ENCODE peak calls at places on chromosomes 16 and 17, in eight cellular contexts. One of them, this sample, is unnamed.

GRCh38 chr16:860891-861290 is 60.4 kb upstream of the GNG13 start:
- DNase-seq in mucosa of descending colon: peak; percentile 8
- DNase-seq in ascending aorta: no peak
- DNase-seq in AG09309: no peak
- DNase-seq in PC-3: no peak
- DNase-seq in progenitor cell of endocrine pancreas: no peak
- DNase-seq in omental fat pad: no peak
- DNase-seq in Peyer's patch: no peak
- DNase-seq in this sample: no peak

GRCh38 chr16:52435573-52435972 is 111.4 kb downstream of the TOX3 start:
- DNase-seq in mucosa of descending colon: no peak
- DNase-seq in ascending aorta: no peak
- DNase-seq in AG09309: no peak
- DNase-seq in PC-3: no peak
- DNase-seq in progenitor cell of endocrine pancreas: no peak
- DNase-seq in omental fat pad: no peak
- DNase-seq in Peyer's patch: no peak
- DNase-seq in this sample: no peak

GRCh38 chr17:12134101-12134500 is 113.4 kb downstream of the MAP2K4 start:
- DNase-seq in mucosa of descending colon: no peak
- DNase-seq in ascending aorta: no peak
- DNase-seq in AG09309: no peak
- DNase-seq in PC-3: no peak
- DNase-seq in progenitor cell of endocrine pancreas: no peak
- DNase-seq in omental fat pad: no peak
- DNase-seq in Peyer's patch: no peak
- DNase-seq in this sample: no peak

GRCh38 chr16:57795431-57795878 is 6.8 kb downstream of the KIFC3 start:
- DNase-seq in mucosa of descending colon: peak; percentile 7
- DNase-seq in ascending aorta: no peak
- DNase-seq in AG09309: no peak
- DNase-seq in PC-3: peak; percentile 72
- DNase-seq in progenitor cell of endocrine pancreas: no peak
- DNase-seq in omental fat pad: no peak
- DNase-seq in Peyer's patch: no peak
- DNase-seq in this sample: peak; percentile 61

GRCh38 chr17:74307984-74308773 is 17.8 kb upstream of the KIF19 start:
- DNase-seq in mucosa of descending colon: no peak
- DNase-seq in ascending aorta: no peak
- DNase-seq in AG09309: no peak
- DNase-seq in PC-3: no peak
- DNase-seq in progenitor cell of endocrine pancreas: no peak
- DNase-seq in omental fat pad: no peak
- DNase-seq in Peyer's patch: no peak
- DNase-seq in this sample: no peak

GRCh38 chr17:83203073-83203471 is 123.7 kb downstream of the METRNL start:
- DNase-seq in mucosa of descending colon: peak; percentile 68
- DNase-seq in ascending aorta: peak; percentile 93
- DNase-seq in AG09309: peak; percentile 98
- DNase-seq in PC-3: no peak
- DNase-seq in progenitor cell of endocrine pancreas: no peak
- DNase-seq in omental fat pad: peak; percentile 24
- DNase-seq in Peyer's patch: peak; percentile 16
- DNase-seq in this sample: no peak

GRCh38 chr16:50213939-50214519 is 52.3 kb upstream of the ADCY7 start:
- DNase-seq in mucosa of descending colon: no peak
- DNase-seq in ascending aorta: no peak
- DNase-seq in AG09309: peak; percentile 17
- DNase-seq in PC-3: peak; percentile 71
- DNase-seq in progenitor cell of endocrine pancreas: no peak
- DNase-seq in omental fat pad: no peak
- DNase-seq in Peyer's patch: no peak
- DNase-seq in this sample: no peak

GRCh38 chr17:63826468-63827001 is 696 bp upstream of the PSMC5 start:
- DNase-seq in mucosa of descending colon: no peak
- DNase-seq in ascending aorta: peak; percentile 73
- DNase-seq in AG09309: no peak
- DNase-seq in PC-3: peak; percentile 33
- DNase-seq in progenitor cell of endocrine pancreas: no peak
- DNase-seq in omental fat pad: no peak
- DNase-seq in Peyer's patch: no peak
- DNase-seq in this sample: peak; percentile 27

GRCh38 chr16:53369921-53370320 is 64.3 kb upstream of the RBL2 start:
- DNase-seq in mucosa of descending colon: no peak
- DNase-seq in ascending aorta: no peak
- DNase-seq in AG09309: peak; percentile 18
- DNase-seq in PC-3: peak; percentile 29
- DNase-seq in progenitor cell of endocrine pancreas: no peak
- DNase-seq in omental fat pad: no peak
- DNase-seq in Peyer's patch: no peak
- DNase-seq in this sample: no peak

GRCh38 chr16:49605536-49606241 is 232.1 kb downstream of the C16orf78 start:
- DNase-seq in mucosa of descending colon: no peak
- DNase-seq in ascending aorta: peak; percentile 24
- DNase-seq in AG09309: no peak
- DNase-seq in PC-3: no peak
- DNase-seq in progenitor cell of endocrine pancreas: no peak
- DNase-seq in omental fat pad: no peak
- DNase-seq in Peyer's patch: no peak
- DNase-seq in this sample: no peak

GRCh38 chr16:10494343-10495030 is 85.9 kb downstream of the EMP2 start:
- DNase-seq in mucosa of descending colon: no peak
- DNase-seq in ascending aorta: no peak
- DNase-seq in AG09309: no peak
- DNase-seq in PC-3: no peak
- DNase-seq in progenitor cell of endocrine pancreas: no peak
- DNase-seq in omental fat pad: no peak
- DNase-seq in Peyer's patch: no peak
- DNase-seq in this sample: no peak

GRCh38 chr17:70320642-70321345 is 151.5 kb downstream of the KCNJ2 start:
- DNase-seq in mucosa of descending colon: no peak
- DNase-seq in ascending aorta: no peak
- DNase-seq in AG09309: no peak
- DNase-seq in PC-3: no peak
- DNase-seq in progenitor cell of endocrine pancreas: no peak
- DNase-seq in omental fat pad: no peak
- DNase-seq in Peyer's patch: no peak
- DNase-seq in this sample: no peak

GRCh38 chr16:20740007-20740883 is 1.4 kb downstream of the THUMPD1 start:
- DNase-seq in mucosa of descending colon: no peak
- DNase-seq in ascending aorta: no peak
- DNase-seq in AG09309: no peak
- DNase-seq in PC-3: peak; percentile 37
- DNase-seq in progenitor cell of endocrine pancreas: no peak
- DNase-seq in omental fat pad: no peak
- DNase-seq in Peyer's patch: no peak
- DNase-seq in this sample: peak; percentile 48

GRCh38 chr16:58155839-58156238 is 26.7 kb upstream of the CFAP20 start:
- DNase-seq in mucosa of descending colon: no peak
- DNase-seq in ascending aorta: no peak
- DNase-seq in AG09309: no peak
- DNase-seq in PC-3: no peak
- DNase-seq in progenitor cell of endocrine pancreas: no peak
- DNase-seq in omental fat pad: no peak
- DNase-seq in Peyer's patch: no peak
- DNase-seq in this sample: no peak

GRCh38 chr16:50282010-50282538 is 15.7 kb downstream of the ADCY7 start:
- DNase-seq in mucosa of descending colon: peak; percentile 90
- DNase-seq in ascending aorta: peak; percentile 84
- DNase-seq in AG09309: no peak
- DNase-seq in PC-3: no peak
- DNase-seq in progenitor cell of endocrine pancreas: no peak
- DNase-seq in omental fat pad: no peak
- DNase-seq in Peyer's patch: peak; percentile 90
- DNase-seq in this sample: peak; percentile 82

GRCh38 chr17:61139219-61139618 is 260.4 kb upstream of the TBX2 start:
- DNase-seq in mucosa of descending colon: peak; percentile 57
- DNase-seq in ascending aorta: no peak
- DNase-seq in AG09309: no peak
- DNase-seq in PC-3: peak; percentile 44
- DNase-seq in progenitor cell of endocrine pancreas: no peak
- DNase-seq in omental fat pad: no peak
- DNase-seq in Peyer's patch: peak; percentile 81
- DNase-seq in this sample: peak; percentile 69

GRCh38 chr16:71474864-71475263 is 12.8 kb upstream of the ZNF23 start:
- DNase-seq in mucosa of descending colon: no peak
- DNase-seq in ascending aorta: no peak
- DNase-seq in AG09309: no peak
- DNase-seq in PC-3: peak; percentile 90
- DNase-seq in progenitor cell of endocrine pancreas: no peak
- DNase-seq in omental fat pad: no peak
- DNase-seq in Peyer's patch: no peak
- DNase-seq in this sample: no peak

GRCh38 chr17:73231363-73231762 is 30.3 kb downstream of the CPSF4L start:
- DNase-seq in mucosa of descending colon: no peak
- DNase-seq in ascending aorta: no peak
- DNase-seq in AG09309: no peak
- DNase-seq in PC-3: peak; percentile 35
- DNase-seq in progenitor cell of endocrine pancreas: no peak
- DNase-seq in omental fat pad: no peak
- DNase-seq in Peyer's patch: no peak
- DNase-seq in this sample: peak; percentile 8

GRCh38 chr17:1087381-1088241 is 90.7 kb downstream of the TIMM22 start:
- DNase-seq in mucosa of descending colon: peak; percentile 79
- DNase-seq in ascending aorta: peak; percentile 90
- DNase-seq in AG09309: no peak
- DNase-seq in PC-3: peak; percentile 79
- DNase-seq in progenitor cell of endocrine pancreas: peak; percentile 31
- DNase-seq in omental fat pad: no peak
- DNase-seq in Peyer's patch: no peak
- DNase-seq in this sample: peak; percentile 32

GRCh38 chr17:79851461-79851817 is 12.2 kb upstream of the CBX4 start:
- DNase-seq in mucosa of descending colon: peak; percentile 88
- DNase-seq in ascending aorta: no peak
- DNase-seq in AG09309: no peak
- DNase-seq in PC-3: peak; percentile 96
- DNase-seq in progenitor cell of endocrine pancreas: no peak
- DNase-seq in omental fat pad: no peak
- DNase-seq in Peyer's patch: no peak
- DNase-seq in this sample: no peak

GRCh38 chr16:911604-912321 is 59.0 kb downstream of the LMF1 start:
- DNase-seq in mucosa of descending colon: no peak
- DNase-seq in ascending aorta: no peak
- DNase-seq in AG09309: no peak
- DNase-seq in PC-3: no peak
- DNase-seq in progenitor cell of endocrine pancreas: no peak
- DNase-seq in omental fat pad: no peak
- DNase-seq in Peyer's patch: no peak
- DNase-seq in this sample: no peak

GRCh38 chr16:1261131-1261917 is 5.5 kb downstream of the TPSD1 start:
- DNase-seq in mucosa of descending colon: no peak
- DNase-seq in ascending aorta: no peak
- DNase-seq in AG09309: no peak
- DNase-seq in PC-3: peak; percentile 48
- DNase-seq in progenitor cell of endocrine pancreas: no peak
- DNase-seq in omental fat pad: no peak
- DNase-seq in Peyer's patch: no peak
- DNase-seq in this sample: peak; percentile 32

GRCh38 chr16:85376292-85377095 is 236.6 kb upstream of the GSE1 start:
- DNase-seq in mucosa of descending colon: peak; percentile 73
- DNase-seq in ascending aorta: peak; percentile 79
- DNase-seq in AG09309: no peak
- DNase-seq in PC-3: no peak
- DNase-seq in progenitor cell of endocrine pancreas: no peak
- DNase-seq in omental fat pad: no peak
- DNase-seq in Peyer's patch: no peak
- DNase-seq in this sample: no peak
- TF ChIP-seq CTCF in mucosa of descending colon: no peak
- TF ChIP-seq CTCF in ascending aorta: no peak
- TF ChIP-seq CTCF in AG09309: no peak
- TF ChIP-seq CTCF in PC-3: no peak
- TF ChIP-seq CTCF in progenitor cell of endocrine pancreas: no peak
- TF ChIP-seq CTCF in omental fat pad: no peak
- TF ChIP-seq CTCF in Peyer's patch: no peak
- TF ChIP-seq CTCF in this sample: no peak

DNA sequence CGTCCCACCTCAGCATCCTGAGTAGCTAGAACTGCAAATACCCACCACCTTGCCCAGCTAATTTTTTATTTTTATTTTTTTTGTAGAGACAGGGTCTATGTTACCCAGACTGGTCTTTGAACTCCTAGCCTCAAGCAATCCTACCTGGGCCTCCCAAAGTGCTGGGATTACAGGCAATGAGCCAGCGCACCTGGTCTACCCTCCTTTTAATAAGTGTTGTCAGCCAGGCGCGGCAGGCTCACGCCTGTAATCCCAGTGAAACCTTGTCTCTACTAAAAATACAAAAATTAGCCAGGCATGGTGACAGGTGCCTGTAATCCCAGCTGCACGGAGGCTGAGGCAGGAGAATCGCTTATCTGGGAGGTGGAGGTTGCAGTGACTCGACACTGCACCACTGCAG is 19.3 kb downstream of the RFFL start:
- DNase-seq in mucosa of descending colon: no peak
- DNase-seq in ascending aorta: no peak
- DNase-seq in AG09309: no peak
- DNase-seq in PC-3: no peak
- DNase-seq in progenitor cell of endocrine pancreas: no peak
- DNase-seq in omental fat pad: no peak
- DNase-seq in Peyer's patch: no peak
- DNase-seq in this sample: no peak
- TF ChIP-seq CTCF in mucosa of descending colon: no peak
- TF ChIP-seq CTCF in ascending aorta: no peak
- TF ChIP-seq CTCF in AG09309: no peak
- TF ChIP-seq CTCF in PC-3: no peak
- TF ChIP-seq CTCF in progenitor cell of endocrine pancreas: no peak
- TF ChIP-seq CTCF in omental fat pad: no peak
- TF ChIP-seq CTCF in Peyer's patch: no peak
- TF ChIP-seq CTCF in this sample: no peak

GRCh38 chr17:71423871-71424546 is 696.8 kb upstream of the SOX9 start:
- DNase-seq in mucosa of descending colon: no peak
- DNase-seq in ascending aorta: no peak
- DNase-seq in AG09309: no peak
- DNase-seq in PC-3: peak; percentile 99
- DNase-seq in progenitor cell of endocrine pancreas: no peak
- DNase-seq in omental fat pad: no peak
- DNase-seq in Peyer's patch: no peak
- DNase-seq in this sample: no peak
- TF ChIP-seq CTCF in mucosa of descending colon: no peak
- TF ChIP-seq CTCF in ascending aorta: no peak
- TF ChIP-seq CTCF in AG09309: no peak
- TF ChIP-seq CTCF in PC-3: peak; percentile 38
- TF ChIP-seq CTCF in progenitor cell of endocrine pancreas: no peak
- TF ChIP-seq CTCF in omental fat pad: no peak
- TF ChIP-seq CTCF in Peyer's patch: no peak
- TF ChIP-seq CTCF in this sample: no peak

GRCh38 chr16:74107795-74108610 is 188.6 kb upstream of the PSMD7 start:
- DNase-seq in mucosa of descending colon: no peak
- DNase-seq in ascending aorta: no peak
- DNase-seq in AG09309: peak; percentile 4
- DNase-seq in PC-3: peak; percentile 56
- DNase-seq in progenitor cell of endocrine pancreas: peak; percentile 16
- DNase-seq in omental fat pad: no peak
- DNase-seq in Peyer's patch: no peak
- DNase-seq in this sample: peak; percentile 59

DNA sequence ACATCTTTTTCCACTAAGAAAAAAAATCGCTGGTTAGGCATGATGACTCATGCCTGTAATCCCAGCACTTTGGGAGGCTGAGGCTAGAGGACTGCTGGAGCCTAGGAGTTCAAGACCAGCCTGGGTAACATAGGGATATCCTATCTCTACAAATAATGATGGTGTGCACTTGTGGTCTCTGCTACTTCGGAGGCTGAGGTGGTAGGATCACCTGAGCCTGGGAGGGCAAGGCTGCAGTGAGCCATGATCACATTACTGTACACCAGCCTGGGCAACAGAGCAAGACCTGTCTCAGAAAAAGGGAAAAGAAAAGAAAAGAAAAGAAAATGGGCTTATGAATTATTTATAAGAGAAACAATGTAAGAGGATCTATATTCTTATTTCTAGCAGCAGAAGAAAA is 185.0 kb upstream of the PSMD7 start:
- DNase-seq in mucosa of descending colon: no peak
- DNase-seq in ascending aorta: no peak
- DNase-seq in AG09309: no peak
- DNase-seq in PC-3: no peak
- DNase-seq in progenitor cell of endocrine pancreas: no peak
- DNase-seq in omental fat pad: no peak
- DNase-seq in Peyer's patch: no peak
- DNase-seq in this sample: peak; percentile 5
- TF ChIP-seq CTCF in mucosa of descending colon: no peak
- TF ChIP-seq CTCF in ascending aorta: no peak
- TF ChIP-seq CTCF in AG09309: no peak
- TF ChIP-seq CTCF in PC-3: no peak
- TF ChIP-seq CTCF in progenitor cell of endocrine pancreas: no peak
- TF ChIP-seq CTCF in omental fat pad: no peak
- TF ChIP-seq CTCF in Peyer's patch: no peak
- TF ChIP-seq CTCF in this sample: no peak

This sample was measured in activated CD8-positive, alpha-beta T cell treated with anti-CD3 and anti-CD28 coated beads for 36 hours.